ENCODE peak calls at places on chromosome 11, in eight cellular contexts. J is Peyer's patch, N is upper lobe of left lung, I is ovary, W is brain microvascular endothelial cell, X is choroid plexus epithelial cell, T is neural progenitor cell, O is testis. Y is an unnamed sample.

GRCh38 chr11:19597876-19598275 is 114.8 kb upstream of the NAV2 start:
- DNase-seq in J (no peak), N (no peak), I (no peak), W (no peak), X (no peak), T (no peak), O (no peak), Y (no peak)

GRCh38 chr11:20458905-20459632 is 71.6 kb downstream of the PRMT3 start:
- DNase-seq in J (no peak), N (no peak), I (no peak), W (no peak), X (no peak), T (no peak), O (no peak), Y (no peak)

GRCh38 chr11:36157151-36157519 is 132.1 kb downstream of the COMMD9 start:
- DNase-seq in J (no peak), N (no peak), I (no peak), W (no peak), X (no peak), T (no peak), O (no peak), Y (no peak)

GRCh38 chr11:20483931-20484330 is 96.4 kb downstream of the PRMT3 start:
- DNase-seq in J (no peak), N (no peak), I (no peak), W (no peak), X (no peak), T (no peak), O (no peak), Y (no peak)

GRCh38 chr11:28922351-28922981 is 814.3 kb downstream of the METTL15 start:
- DNase-seq in J (no peak), N (no peak), I (no peak), W (no peak), X (no peak), T (no peak), O (no peak), Y (no peak)

GRCh38 chr11:1949922-1950321 is 2.8 kb downstream of the MRPL23 start:
- DNase-seq in J (no peak), N (no peak), I (no peak), W (no peak), X (no peak), T (no peak), O (no peak), Y (no peak)

GRCh38 chr11:127521413-127521812 is 520.8 kb upstream of the KIRREL3 start:
- DNase-seq in J (no peak), N (no peak), I (no peak), W (no peak), X (no peak), T (no peak), O (no peak), Y (no peak)

GRCh38 chr11:62505112-62505783 is 41.4 kb downstream of the AHNAK start:
- DNase-seq in J (no peak), N (no peak), I (no peak), W (peak; percentile 16), X (no peak), T (peak; percentile 63), O (no peak), Y (no peak)

GRCh38 chr11:16082532-16083055 is 273.8 kb downstream of the SOX6 start:
- DNase-seq in J (no peak), N (no peak), I (no peak), W (no peak), X (no peak), T (no peak), O (no peak), Y (no peak)

GRCh38 chr11:105723269-105723668 is 113.4 kb downstream of the GRIA4 start:
- DNase-seq in J (no peak), N (no peak), I (no peak), W (no peak), X (no peak), T (no peak), O (no peak), Y (no peak)

GRCh38 chr11:58905716-58906547 is 33.4 kb upstream of the GLYATL1 start:
- DNase-seq in J (no peak), N (no peak), I (no peak), W (peak; percentile 89), X (peak; percentile 88), T (peak; percentile 92), O (peak; percentile 74), Y (no peak)

GRCh38 chr11:88105952-88106351 is 69.3 kb downstream of the RAB38 start:
- DNase-seq in J (no peak), N (no peak), I (no peak), W (no peak), X (no peak), T (no peak), O (no peak), Y (no peak)

GRCh38 chr11:14270690-14271542 is 88.1 kb downstream of the RRAS2 start:
- DNase-seq in J (no peak), N (no peak), I (no peak), W (no peak), X (no peak), T (no peak), O (no peak), Y (no peak)

GRCh38 chr11:32435947-32436750 is 810 bp upstream of the WT1 start:
- DNase-seq in J (no peak), N (no peak), I (peak; percentile 84), W (no peak), X (no peak), T (peak; percentile 47), O (peak; percentile 22), Y (no peak)

GRCh38 chr11:47233989-47234668 is 14.5 kb downstream of the ACP2 start:
- DNase-seq in J (no peak), N (peak; percentile 42), I (no peak), W (peak; percentile 81), X (peak; percentile 76), T (peak; percentile 59), O (peak; percentile 60), Y (no peak)

GRCh38 chr11:35077709-35078695 is 61.0 kb upstream of the CD44 start:
- DNase-seq in J (peak; percentile 63), N (no peak), I (no peak), W (peak; percentile 82), X (peak; percentile 68), T (no peak), O (no peak), Y (no peak)

GRCh38 chr11:130849215-130849568 is 67.1 kb downstream of the SNX19 start:
- DNase-seq in J (no peak), N (no peak), I (no peak), W (no peak), X (peak; percentile 25), T (no peak), O (no peak), Y (no peak)

GRCh38 chr11:42555197-42555596 is 756.6 kb upstream of the API5 start:
- DNase-seq in J (no peak), N (no peak), I (no peak), W (no peak), X (no peak), T (no peak), O (no peak), Y (no peak)

GRCh38 chr11:118436639-118437045 is 350 bp downstream of the KMT2A start:
- DNase-seq in J (peak; percentile 24), N (peak; percentile 21), I (no peak), W (no peak), X (peak; percentile 28), T (no peak), O (no peak), Y (peak; percentile 69)

GRCh38 chr11:93633835-93634234 is 27.6 kb upstream of the CEP295 start:
- DNase-seq in J (no peak), N (no peak), I (no peak), W (no peak), X (no peak), T (no peak), O (no peak), Y (no peak)

GRCh38 chr11:16862733-16863132 is 124.3 kb downstream of the C11orf58 start:
- DNase-seq in J (no peak), N (no peak), I (no peak), W (no peak), X (peak; percentile 13), T (no peak), O (no peak), Y (no peak)

GRCh38 chr11:107566569-107566968 is 1.0 kb upstream of the ALKBH8 start:
- DNase-seq in J (no peak), N (no peak), I (no peak), W (no peak), X (no peak), T (no peak), O (no peak), Y (no peak)
- H3K4me3 ChIP-seq in J (no peak overlapping the region), N (no peak overlapping the region), I (no peak overlapping the region), W (no peak overlapping the region), X (no peak overlapping the region), T (no peak overlapping the region), O (no peak overlapping the region), Y (peak overlapping the region; percentile 85)

GRCh38 chr11:132028380-132029240 is 658.2 kb downstream of the NTM start:
- DNase-seq in J (no peak), N (no peak), I (no peak), W (no peak), X (peak; percentile 68), T (peak; percentile 36), O (no peak), Y (no peak)
- TF ChIP-seq CTCF in J (no peak), N (peak; percentile 52), I (no peak), W (peak; percentile 79), X (peak; percentile 63), T (peak; percentile 66), O (no peak), Y (peak; percentile 70)

DNA sequence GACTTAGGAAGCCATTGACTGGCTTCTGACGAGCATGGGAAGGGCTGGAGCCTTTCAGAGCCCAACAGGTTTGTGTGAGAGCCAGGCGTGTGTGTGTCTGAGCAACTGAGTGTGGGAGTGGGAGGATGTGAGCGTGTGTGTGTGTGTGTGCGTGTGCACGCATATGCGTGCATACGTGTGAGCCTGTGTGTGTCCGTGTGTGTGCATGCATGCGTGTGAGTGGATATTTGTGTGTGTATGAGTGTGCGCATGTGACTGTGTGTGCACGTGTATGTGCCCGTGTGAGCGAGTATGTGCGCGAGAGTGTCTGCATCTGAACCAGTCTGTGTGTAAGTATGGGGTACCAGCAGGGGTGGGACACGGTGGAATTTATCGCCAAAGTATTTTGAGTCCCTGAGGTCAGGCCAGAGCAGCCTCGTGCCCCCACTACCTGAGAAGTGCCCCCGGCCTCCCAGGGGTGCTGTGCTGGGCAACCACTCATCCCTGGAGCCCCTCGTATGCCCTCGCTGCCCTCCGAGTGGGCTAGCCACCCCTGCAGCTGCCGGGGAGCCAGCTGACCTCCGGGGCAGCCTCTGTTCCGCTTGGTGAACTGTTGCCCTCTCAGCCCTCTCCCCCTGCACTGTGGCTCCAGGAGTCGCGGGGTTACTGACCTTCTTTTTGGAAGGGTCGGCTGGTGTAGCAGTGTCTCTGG is 38.5 kb downstream of the LRP5 start:
- DNase-seq in J (no peak), N (no peak), I (no peak), W (no peak), X (no peak), T (peak; percentile 1), O (no peak), Y (no peak)
- H3K4me3 ChIP-seq in J (no peak overlapping the region), N (no peak overlapping the region), I (no peak overlapping the region), W (no peak overlapping the region), X (no peak overlapping the region), T (no peak overlapping the region), O (no peak overlapping the region), Y (no peak overlapping the region)

DNA sequence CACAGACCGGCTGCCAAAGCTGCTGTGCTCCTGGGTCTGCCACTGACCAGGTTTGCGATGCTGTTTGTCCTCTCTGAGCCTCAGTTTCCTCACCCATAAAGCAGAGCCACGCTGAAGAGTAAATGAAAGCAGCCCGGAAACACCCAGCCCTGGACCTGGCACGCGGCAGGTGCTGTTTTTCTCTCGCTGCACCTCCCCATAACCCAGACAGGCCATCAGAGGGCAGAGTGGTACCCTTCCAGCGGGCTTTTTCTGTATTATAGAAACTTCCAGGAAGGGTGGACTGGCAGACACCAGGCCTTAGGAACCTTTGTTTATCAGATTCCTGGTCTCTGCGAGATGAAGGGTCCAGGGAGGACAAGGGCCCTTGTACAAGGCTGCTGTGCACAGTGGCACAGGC is 17.9 kb upstream of the FGF19 start:
- DNase-seq in J (no peak), N (no peak), I (no peak), W (no peak), X (no peak), T (peak; percentile 49), O (no peak), Y (no peak)
- TF ChIP-seq CTCF in J (no peak), N (no peak), I (no peak), W (peak; percentile 46), X (peak; percentile 34), T (peak; percentile 57), O (no peak), Y (no peak)